ENCODE peak calls at places on chromosomes 6 and 20, in nine cellular contexts. Q, N, F, B, R, A, T, U and C are unnamed samples.

GRCh38 chr20:4135385-4136077 is 120.2 kb upstream of the RNF24 start:
- DNase-seq in Q (peak; percentile 98), N (peak; percentile 29), F (peak; percentile 30), B (peak; percentile 21), R (peak; percentile 99), A (no peak), T (no peak), U (no peak), C (no peak)

GRCh38 chr20:54822407-54822806 is 347.0 kb downstream of the DOK5 start:
- DNase-seq in Q (no peak), N (no peak), F (no peak), B (no peak), R (no peak), A (no peak), T (no peak), U (no peak), C (no peak)

GRCh38 chr6:3281669-3282460 is 23.1 kb downstream of the PSMG4 start:
- DNase-seq in Q (peak; percentile 21), N (peak; percentile 14), F (peak; percentile 7), B (peak; percentile 18), R (no peak), A (no peak), T (peak; percentile 66), U (peak; percentile 61), C (no peak)

GRCh38 chr6:4021862-4022715 is 56.8 kb downstream of the FAM217A start:
- DNase-seq in Q (no peak), N (no peak), F (no peak), B (no peak), R (peak; percentile 41), A (no peak), T (no peak), U (no peak), C (no peak)

GRCh38 chr20:38155811-38156210 is 9.3 kb downstream of the TGM2 start:
- DNase-seq in Q (no peak), N (no peak), F (no peak), B (no peak), R (no peak), A (no peak), T (no peak), U (no peak), C (no peak)

GRCh38 chr6:140078552-140079126 is 704.2 kb upstream of the CITED2 start:
- DNase-seq in Q (no peak), N (no peak), F (no peak), B (no peak), R (no peak), A (no peak), T (no peak), U (no peak), C (no peak)

GRCh38 chr20:17940447-17940971 is 28.1 kb downstream of the SNX5 start:
- DNase-seq in Q (no peak), N (no peak), F (no peak), B (no peak), R (no peak), A (no peak), T (no peak), U (no peak), C (no peak)

GRCh38 chr6:1603708-1604346 is 5.9 kb upstream of the FOXC1 start:
- DNase-seq in Q (no peak), N (no peak), F (no peak), B (no peak), R (peak; percentile 22), A (peak; percentile 26), T (no peak), U (no peak), C (no peak)

GRCh38 chr6:138514860-138515540 is 15.7 kb upstream of the NHSL1 start:
- DNase-seq in Q (no peak), N (no peak), F (no peak), B (no peak), R (no peak), A (no peak), T (no peak), U (no peak), C (no peak)

GRCh38 chr6:112018619-112019416 is 35.1 kb upstream of the CCN6 start:
- DNase-seq in Q (no peak), N (no peak), F (no peak), B (no peak), R (peak; percentile 87), A (peak; percentile 61), T (no peak), U (peak; percentile 80), C (peak; percentile 53)

GRCh38 chr6:13524801-13525508 is 37.6 kb upstream of the GFOD1 start:
- DNase-seq in Q (no peak), N (no peak), F (peak; percentile 58), B (no peak), R (no peak), A (no peak), T (no peak), U (no peak), C (no peak)

GRCh38 chr6:16270178-16270794 is 31.9 kb downstream of the GMPR start:
- DNase-seq in Q (no peak), N (no peak), F (no peak), B (no peak), R (no peak), A (no peak), T (no peak), U (no peak), C (no peak)

GRCh38 chr6:13280253-13280652 is 48.1 kb downstream of the TBC1D7 start:
- DNase-seq in Q (no peak), N (no peak), F (no peak), B (no peak), R (no peak), A (no peak), T (no peak), U (no peak), C (no peak)

GRCh38 chr6:126170433-126170832 is 169.5 kb upstream of the CENPW start:
- DNase-seq in Q (no peak), N (no peak), F (peak; percentile 21), B (no peak), R (no peak), A (no peak), T (no peak), U (no peak), C (no peak)

GRCh38 chr6:36139991-36140710 is 9.8 kb downstream of the MAPK13 start:
- DNase-seq in Q (no peak), N (no peak), F (no peak), B (no peak), R (no peak), A (no peak), T (no peak), U (no peak), C (no peak)

GRCh38 chr20:35120012-35120701 is 27.0 kb downstream of the EDEM2 start:
- DNase-seq in Q (no peak), N (no peak), F (no peak), B (peak; percentile 40), R (no peak), A (no peak), T (no peak), U (no peak), C (no peak)

GRCh38 chr6:159760602-159761057 is 1.2 kb upstream of the ACAT2 start:
- DNase-seq in Q (no peak), N (no peak), F (no peak), B (no peak), R (peak; percentile 24), A (no peak), T (no peak), U (no peak), C (no peak)

GRCh38 chr20:52536841-52537400 is 345.3 kb upstream of the ZFP64 start:
- DNase-seq in Q (no peak), N (no peak), F (no peak), B (no peak), R (no peak), A (no peak), T (no peak), U (no peak), C (no peak)

GRCh38 chr20:52536040-52536439 is 344.5 kb upstream of the ZFP64 start:
- DNase-seq in Q (no peak), N (no peak), F (no peak), B (no peak), R (no peak), A (no peak), T (no peak), U (no peak), C (no peak)

GRCh38 chr20:52540489-52540888 is 348.9 kb upstream of the ZFP64 start:
- DNase-seq in Q (no peak), N (no peak), F (no peak), B (no peak), R (no peak), A (no peak), T (no peak), U (no peak), C (no peak)

GRCh38 chr20:52539891-52540290 is 348.3 kb upstream of the ZFP64 start:
- DNase-seq in Q (no peak), N (no peak), F (peak; percentile 19), B (no peak), R (no peak), A (no peak), T (no peak), U (no peak), C (no peak)
- TF ChIP-seq EP300 in Q (no peak), N (no peak), F (no peak), B (no peak), R (no peak), A (no peak), T (no peak), U (no peak), C (no peak)

GRCh38 chr6:155201461-155202226 is 62.2 kb upstream of the CLDN20 start:
- DNase-seq in Q (no peak), N (no peak), F (no peak), B (no peak), R (no peak), A (no peak), T (no peak), U (no peak), C (no peak)
- TF ChIP-seq EP300 in Q (no peak), N (no peak), F (no peak), B (no peak), R (no peak), A (peak; percentile 68), T (no peak), U (no peak), C (no peak)

DNA sequence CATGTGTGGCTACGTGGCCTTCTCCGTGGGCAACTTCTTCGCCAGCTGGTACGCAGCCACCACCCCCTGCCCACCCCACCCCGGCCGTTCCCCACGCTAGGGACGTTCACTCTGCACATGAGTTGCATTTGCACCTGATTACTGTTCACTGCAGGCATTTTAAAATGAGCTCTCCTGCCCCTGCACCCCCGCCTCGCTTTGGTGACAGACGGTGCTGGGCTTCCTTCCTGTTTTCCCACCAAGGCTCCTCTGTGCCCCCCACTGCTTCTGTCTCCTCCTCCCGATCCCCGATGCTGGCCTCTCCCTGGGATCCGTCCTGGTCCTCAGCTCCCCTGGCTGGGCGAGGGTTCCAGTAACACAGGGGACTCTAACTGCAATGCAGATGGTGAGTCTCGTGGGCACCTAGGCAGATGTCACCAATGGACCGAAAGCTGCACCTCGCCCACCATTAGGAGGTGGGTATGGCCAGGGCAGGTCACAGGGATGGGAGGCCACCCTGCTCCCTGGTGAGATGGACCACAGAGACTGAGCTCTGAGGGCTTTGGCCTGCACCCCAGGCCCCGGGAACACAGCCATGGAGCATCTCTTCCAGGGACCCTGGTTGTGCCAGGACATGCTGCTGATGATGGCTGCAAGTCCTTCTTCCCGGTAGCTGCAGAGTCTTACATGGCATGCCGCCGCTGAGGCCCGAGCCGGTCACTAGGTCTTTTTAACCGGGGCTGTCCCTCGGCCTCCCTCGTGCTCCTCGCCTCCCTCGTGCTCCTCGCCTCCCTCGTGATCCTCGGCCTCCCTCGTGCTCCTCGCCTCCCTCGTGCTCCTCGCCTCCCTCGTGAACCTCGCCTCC is 3.8 kb downstream of the UNC93A start:
- DNase-seq in Q (no peak), N (no peak), F (no peak), B (no peak), R (no peak), A (no peak), T (no peak), U (no peak), C (no peak)
- TF ChIP-seq EP300 in Q (no peak), N (no peak), F (no peak), B (no peak), R (no peak), A (no peak), T (no peak), U (no peak), C (no peak)

GRCh38 chr20:49581482-49581881 is 13.5 kb upstream of the PTGIS start:
- DNase-seq in Q (no peak), N (no peak), F (no peak), B (no peak), R (no peak), A (no peak), T (no peak), U (no peak), C (no peak)
- TF ChIP-seq EP300 in Q (no peak), N (no peak), F (no peak), B (no peak), R (no peak), A (no peak), T (no peak), U (no peak), C (no peak)